ENCODE peak calls at places on chromosomes 6 and 20, in four cellular contexts. V is CD8-positive, alpha-beta T cell; Z is Caco-2; M is AG04450. B is an unnamed sample.

GRCh38 chr6:170058878-170059485 is 231.9 kb downstream of the DLL1 start:
- DNase-seq in V (no peak), Z (no peak), M (no peak), B (no peak)

GRCh38 chr20:44938637-44939036 is 21.6 kb downstream of the TOMM34 start:
- DNase-seq in V (no peak), M (no peak), Z (no peak), B (no peak)

GRCh38 chr6:73696990-73697651 is 1.1 kb downstream of the CD109 start:
- DNase-seq in V (no peak), Z (no peak), M (no peak), B (no peak)

GRCh38 chr6:152661776-152662175 is 24.6 kb upstream of the SYNE1 start:
- DNase-seq in Z (no peak), V (no peak), M (no peak), B (no peak)

GRCh38 chr6:30264731-30265130 is 51.5 kb upstream of the TRIM26 start:
- DNase-seq in Z (no peak), V (no peak), M (no peak), B (no peak)

GRCh38 chr20:54680872-54681297 is 205.5 kb downstream of the DOK5 start:
- DNase-seq in M (no peak), V (no peak), Z (peak; percentile 72), B (no peak)

GRCh38 chr6:168473197-168473596 is 32.2 kb downstream of the SMOC2 start:
- DNase-seq in V (no peak), Z (no peak), M (no peak), B (no peak)

GRCh38 chr20:44743916-44744655 is 1.6 kb upstream of the KCNK15 start:
- DNase-seq in V (no peak), Z (no peak), M (no peak), B (no peak)

GRCh38 chr20:15528386-15529111 is 1044.7 kb downstream of the KIF16B start:
- DNase-seq in V (no peak), Z (no peak), M (no peak), B (no peak)

GRCh38 chr6:17593246-17593645 is 6.9 kb upstream of the FAM8A1 start:
- DNase-seq in M (no peak), Z (no peak), V (no peak), B (no peak)

GRCh38 chr20:21101453-21102251 is 4.5 kb downstream of the LINC00237 start:
- DNase-seq in Z (peak; percentile 86), V (no peak), M (no peak), B (no peak)

GRCh38 chr6:119065382-119065781 is 13.1 kb downstream of the FAM184A start:
- DNase-seq in V (no peak), Z (no peak), M (no peak), B (no peak)

GRCh38 chr6:168196385-168196860 is 117.4 kb upstream of the FRMD1 start:
- DNase-seq in M (no peak), Z (no peak), V (no peak), B (peak; percentile 50)

GRCh38 chr20:3595541-3595940 is 67.7 kb downstream of the GFRA4 start:
- DNase-seq in V (no peak), Z (no peak), M (no peak), B (no peak)

GRCh38 chr6:168044521-168045130 is 34.4 kb downstream of the FRMD1 start:
- DNase-seq in Z (no peak), M (no peak), V (no peak), B (no peak)

GRCh38 chr6:122042380-122042779 is 357.1 kb upstream of the HSF2 start:
- DNase-seq in Z (no peak), V (no peak), M (no peak), B (no peak)

GRCh38 chr20:52242237-52243230 is 51.0 kb upstream of the ZFP64 start:
- DNase-seq in M (no peak), Z (no peak), V (no peak), B (no peak)

GRCh38 chr6:111861321-111861938 is 11.8 kb downstream of the FYN start:
- DNase-seq in Z (no peak), M (no peak), V (no peak), B (no peak)

GRCh38 chr6:149335924-149336323 is 18.4 kb downstream of the TAB2 start:
- DNase-seq in M (no peak), Z (no peak), V (peak; percentile 18), B (no peak)

GRCh38 chr6:100464910-100465700 is at the start of gene SIM1:
- DNase-seq in M (no peak), Z (no peak), V (no peak), B (peak; percentile 62)

GRCh38 chr6:35603326-35604202 is 85.2 kb downstream of the FKBP5 start:
- DNase-seq in M (no peak), Z (no peak), V (no peak), B (no peak)

GRCh38 chr6:114000066-114000465 is 29.1 kb upstream of the HDAC2 start:
- DNase-seq in V (no peak), Z (no peak), M (peak; percentile 34), B (no peak)

GRCh38 chr20:51540585-51540984 is 1.9 kb downstream of the NFATC2 start:
- DNase-seq in M (no peak), Z (no peak), V (no peak), B (no peak)

GRCh38 chr20:4060856-4061440 is 45.6 kb upstream of the RNF24 start:
- DNase-seq in M (no peak), Z (no peak), V (no peak), B (no peak)

GRCh38 chr6:34549056-34549803 is 6.9 kb downstream of the SPDEF start:
- DNase-seq in Z (no peak), M (no peak), V (no peak), B (no peak)

GRCh38 chr6:49052901-49053300 is 410.2 kb downstream of the MMUT start:
- DNase-seq in M (no peak), V (no peak), Z (no peak), B (no peak)

GRCh38 chr20:64177420-64177783 is 13.2 kb downstream of the MYT1 start:
- DNase-seq in Z (no peak), M (no peak), V (no peak), B (no peak)

DNA sequence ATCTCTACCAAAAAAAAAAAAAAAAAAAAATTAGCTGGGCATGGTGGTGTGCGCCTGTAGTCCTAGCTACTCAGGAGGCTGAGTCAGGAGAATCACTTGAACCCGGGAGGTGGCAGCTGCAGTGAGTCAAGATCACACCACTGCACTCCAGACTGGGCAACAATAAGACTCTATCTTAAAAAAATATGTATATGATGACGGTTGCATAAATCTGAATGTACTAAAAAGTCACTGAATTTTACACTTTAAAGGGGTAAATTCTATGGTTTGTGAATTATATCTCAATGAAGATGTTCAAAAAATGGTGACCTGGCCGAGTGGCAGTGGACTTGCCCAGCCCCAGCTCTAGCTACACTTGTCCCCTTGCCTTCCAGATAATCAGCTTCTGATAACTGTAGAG is 10.4 kb upstream of the ABCC10 start:
- DNase-seq in M (no peak), V (no peak), Z (no peak), B (no peak)
- H3K27me3 ChIP-seq in M (peaks cover 6% of the 10 kb centered on the region), V (no peaks in the 10 kb centered on the region), Z (no peaks in the 10 kb centered on the region), B (no peaks in the 10 kb centered on the region)

DNA sequence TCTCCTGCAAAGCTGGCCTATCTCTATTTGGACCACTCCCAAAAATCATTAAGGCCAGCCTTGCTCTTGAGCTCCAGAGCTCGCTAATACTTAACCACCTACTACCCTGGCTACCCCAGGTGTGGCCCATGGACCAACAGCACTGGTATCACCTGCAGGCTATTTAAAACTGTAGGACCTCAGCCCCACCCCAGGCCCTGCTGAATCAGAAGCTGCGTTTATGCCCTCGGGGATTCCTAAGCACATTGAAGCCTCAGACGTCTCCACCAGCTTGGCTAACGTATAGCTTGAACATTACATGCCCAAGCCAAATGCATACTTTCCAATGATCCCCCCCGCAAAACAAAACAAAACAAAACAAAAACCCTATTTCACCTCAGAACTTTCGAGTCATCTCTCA is 19.7 kb upstream of the SPAG4 start:
- DNase-seq in Z (no peak), V (no peak), M (no peak), B (no peak)
- H3K4me3 ChIP-seq in Z (no peak overlapping the region), V (no peak overlapping the region), M (no peak overlapping the region), B (no peak overlapping the region)

GRCh38 chr6:41426438-41426851 is 91.0 kb downstream of the NCR2 start:
- DNase-seq in V (peak; percentile 15), M (no peak), Z (no peak), B (peak; percentile 30)
- H3K27me3 ChIP-seq in V (peaks cover 43% of the 10 kb centered on the region), M (peaks cover 33% of the 10 kb centered on the region), Z (no peaks in the 10 kb centered on the region), B (no peaks in the 10 kb centered on the region)

DNA sequence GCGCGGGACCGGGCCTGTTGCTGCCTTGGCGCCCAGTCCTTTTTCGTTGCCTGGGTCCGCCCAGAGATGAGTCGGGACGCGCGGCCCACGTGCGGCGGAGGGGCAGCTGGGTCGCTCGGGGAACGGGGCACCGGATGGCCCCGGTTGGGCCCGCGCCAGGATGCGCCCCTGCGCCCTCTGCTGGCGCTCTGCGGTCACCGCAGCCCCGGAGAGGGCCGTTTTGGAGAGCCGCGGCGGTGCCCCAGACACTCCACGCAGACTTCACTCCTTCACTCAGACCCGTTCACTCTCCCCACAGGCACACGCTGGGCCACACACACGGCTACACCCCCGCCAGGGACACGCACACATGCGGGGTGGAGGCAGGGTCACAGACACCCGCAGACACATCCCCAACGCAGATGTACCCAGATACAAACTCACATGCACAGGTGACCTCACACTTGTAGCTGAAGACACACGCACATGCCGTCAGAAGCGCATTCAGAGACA is 38.8 kb downstream of the SRC start:
- DNase-seq in Z (peak; percentile 83), V (peak; percentile 84), M (no peak), B (peak; percentile 77)
- H3K4me3 ChIP-seq in Z (no peak overlapping the region), V (peak overlapping the region; percentile 41), M (peak overlapping the region; percentile 17), B (peak overlapping the region; percentile 68)

GRCh38 chr20:63148696-63149095 is 67.2 kb downstream of the YTHDF1 start:
- DNase-seq in V (no peak), M (no peak), Z (no peak), B (no peak)
- H3K27me3 ChIP-seq in V (no peaks in the 10 kb centered on the region), M (peaks cover 22% of the 10 kb centered on the region), Z (peaks cover 6% of the 10 kb centered on the region), B (no peaks in the 10 kb centered on the region)

GRCh38 chr6:42099340-42100028 is 42.9 kb downstream of the C6orf132 start:
- DNase-seq in V (no peak), Z (no peak), M (no peak), B (peak; percentile 79)
- H3K4me3 ChIP-seq in V (no peak overlapping the region), Z (no peak overlapping the region), M (no peak overlapping the region), B (no peak overlapping the region)

DNA sequence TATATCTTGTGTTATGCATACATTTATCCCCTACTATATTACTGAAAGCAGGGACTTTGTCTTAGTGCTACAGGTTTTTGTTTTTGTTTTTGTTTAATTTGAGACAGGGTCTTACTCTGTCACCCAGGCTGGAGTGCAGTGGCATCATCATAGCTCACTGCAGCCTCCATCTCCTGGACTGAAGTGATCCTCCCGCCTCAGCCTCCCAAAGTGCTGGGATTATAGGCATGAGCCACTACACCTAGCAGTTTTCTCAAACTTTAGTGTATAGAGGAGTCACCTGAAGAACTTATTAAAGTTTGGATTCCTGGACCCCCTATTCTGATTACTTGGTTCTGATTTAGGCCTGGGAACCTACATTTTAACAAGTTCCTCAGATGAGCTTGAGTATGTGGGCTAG is 51.9 kb downstream of the CBFA2T2 start:
- DNase-seq in V (no peak), M (no peak), Z (no peak), B (no peak)
- H3K27me3 ChIP-seq in V (no peaks in the 10 kb centered on the region), M (no peaks in the 10 kb centered on the region), Z (no peaks in the 10 kb centered on the region), B (no peaks in the 10 kb centered on the region)

GRCh38 chr6:1313364-1313754 is 1.5 kb downstream of the FOXQ1 start:
- DNase-seq in V (no peak), Z (peak; percentile 56), M (no peak), B (no peak)
- H3K4me3 ChIP-seq in V (no peak overlapping the region), Z (peak overlapping the region; percentile 94), M (peak overlapping the region; percentile 7), B (peak overlapping the region; percentile 58)

DNA sequence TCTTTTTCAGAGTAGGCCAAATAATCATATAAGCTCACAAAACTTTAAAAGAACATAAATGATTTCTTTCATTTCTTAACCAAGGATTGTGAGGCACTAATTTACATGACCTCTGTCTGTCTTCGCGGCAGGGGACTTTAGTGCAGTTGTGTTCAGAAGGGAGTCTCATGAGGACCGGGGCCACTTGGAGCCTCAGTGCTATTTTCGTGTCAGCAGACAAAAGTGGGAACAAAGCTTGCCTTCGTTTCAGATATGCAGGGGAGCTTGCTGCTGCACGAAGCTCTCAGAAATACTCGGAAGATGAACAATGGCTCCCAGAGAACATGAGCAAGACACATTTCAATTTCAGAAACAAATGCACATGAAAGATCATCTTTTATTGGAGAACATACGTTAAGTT is 497.0 kb downstream of the CDH26 start:
- DNase-seq in V (no peak), Z (no peak), M (no peak), B (no peak)
- H3K27me3 ChIP-seq in V (no peaks in the 10 kb centered on the region), Z (no peaks in the 10 kb centered on the region), M (no peaks in the 10 kb centered on the region), B (no peaks in the 10 kb centered on the region)

B was measured in Peyer's patch.